ENCODE peak calls at places on chromosomes 13 and 19, in ten cellular contexts. C is GM23338, J is pancreas, U is left ventricle myocardium inferior, E is right lobe of liver, Y is Peyer's patch, N is upper lobe of left lung, I is uterus, Z is heart right ventricle, G is ascending aorta. M is an unnamed sample.
A peak's percentile ranks its signal among the peaks of the same experiment; 100 is the strongest.

GRCh38 chr13:27034678-27035111 is 136.9 kb downstream of the USP12 start:
- DNase-seq in C (peak; percentile 63), J (no peak), U (no peak), E (no peak), Y (no peak), N (no peak), I (no peak), Z (no peak), G (no peak), M (no peak)

GRCh38 chr13:112722433-112723250 is 32.8 kb downstream of the ATP11A start:
- DNase-seq in C (peak; percentile 44), J (no peak), U (peak; percentile 55), E (no peak), Y (no peak), N (peak; percentile 85), I (peak; percentile 67), Z (no peak), G (no peak), M (no peak)

GRCh38 chr13:63420685-63421084 is 2005.0 kb upstream of the PCDH20 start:
- DNase-seq in C (no peak), J (no peak), U (no peak), E (no peak), Y (no peak), N (no peak), I (no peak), Z (no peak), G (no peak), M (no peak)

GRCh38 chr13:44575741-44576395 is at the start of gene TSC22D1:
- DNase-seq in C (peak; percentile 56), J (peak; percentile 77), U (peak; percentile 42), E (no peak), Y (peak; percentile 56), N (peak; percentile 38), I (peak; percentile 42), Z (peak; percentile 48), G (peak; percentile 75), M (peak; percentile 61)

GRCh38 chr19:52648336-52648990 is 10.3 kb upstream of the ZNF83 start:
- DNase-seq in C (no peak), J (no peak), U (no peak), E (no peak), Y (no peak), N (no peak), I (no peak), Z (no peak), G (no peak), M (no peak)

GRCh38 chr13:90683711-90684131 is 663.8 kb upstream of the MIR17HG start:
- DNase-seq in C (no peak), J (no peak), U (no peak), E (no peak), Y (no peak), N (no peak), I (no peak), Z (no peak), G (no peak), M (no peak)

GRCh38 chr13:39959497-39959896 is 304.0 kb downstream of the COG6 start:
- DNase-seq in C (no peak), J (no peak), U (no peak), E (no peak), Y (no peak), N (no peak), I (no peak), Z (no peak), G (no peak), M (no peak)

GRCh38 chr13:80360298-80360827 is 19.4 kb upstream of the SPRY2 start:
- DNase-seq in C (no peak), J (no peak), U (no peak), E (no peak), Y (no peak), N (no peak), I (no peak), Z (no peak), G (no peak), M (no peak)

DNA sequence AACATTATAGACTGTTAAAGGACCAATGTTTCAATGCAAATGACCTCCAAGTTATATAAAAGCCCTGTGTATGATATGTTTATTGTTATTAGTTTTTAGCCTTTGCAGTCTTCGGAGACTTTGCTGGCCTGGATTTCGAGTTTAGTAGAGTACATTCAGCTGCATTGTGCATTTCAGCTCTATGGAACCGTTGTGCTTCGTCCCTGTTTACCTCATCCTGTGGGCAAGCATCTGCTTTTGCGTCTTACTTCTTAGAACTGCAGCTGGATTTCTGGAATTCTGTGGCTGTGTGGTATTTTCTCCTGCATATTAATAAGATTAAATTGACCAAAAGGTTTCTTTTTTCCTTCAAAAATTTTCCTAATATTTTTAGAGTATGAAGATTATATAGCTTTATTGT is 138.6 kb downstream of the KCNRG start:
- DNase-seq in C (no peak), J (no peak), U (no peak), E (no peak), Y (no peak), N (no peak), I (no peak), Z (no peak), G (no peak), M (no peak)
- TF ChIP-seq CTCF in C (no peak), J (no peak), U (no peak), E (no peak), Y (no peak), N (no peak), I (no peak), Z (no peak), G (no peak), M (no peak)

GRCh38 chr19:44972802-44973201 is 17.6 kb downstream of the CLPTM1 start:
- DNase-seq in C (no peak), J (no peak), U (no peak), E (no peak), Y (no peak), N (no peak), I (no peak), Z (no peak), G (no peak), M (no peak)
- H3K36me3 ChIP-seq in C (peaks cover 13% of the 10 kb centered on the region), J (peaks cover 30% of the 10 kb centered on the region), U (peaks cover 70% of the 10 kb centered on the region), E (peaks cover 35% of the 10 kb centered on the region), Y (peaks cover 83% of the 10 kb centered on the region), N (peaks cover 71% of the 10 kb centered on the region), I (no peaks in the 10 kb centered on the region), Z (peaks cover 77% of the 10 kb centered on the region), G (peaks cover 67% of the 10 kb centered on the region), M (peaks cover 42% of the 10 kb centered on the region)

GRCh38 chr19:38734176-38734425 is 10.2 kb downstream of the CAPN12 start:
- DNase-seq in C (no peak), J (no peak), U (no peak), E (peak; percentile 45), Y (no peak), N (no peak), I (peak; percentile 20), Z (no peak), G (no peak), M (no peak)
- H3K4me3 ChIP-seq in C (peak overlapping the region; percentile 69), J (peak overlapping the region; percentile 15), U (no peak overlapping the region), E (no peak overlapping the region), Y (peak overlapping the region; percentile 54), N (no peak overlapping the region), I (no peak overlapping the region), Z (no peak overlapping the region), G (no peak overlapping the region), M (peak overlapping the region; percentile 63)

DNA sequence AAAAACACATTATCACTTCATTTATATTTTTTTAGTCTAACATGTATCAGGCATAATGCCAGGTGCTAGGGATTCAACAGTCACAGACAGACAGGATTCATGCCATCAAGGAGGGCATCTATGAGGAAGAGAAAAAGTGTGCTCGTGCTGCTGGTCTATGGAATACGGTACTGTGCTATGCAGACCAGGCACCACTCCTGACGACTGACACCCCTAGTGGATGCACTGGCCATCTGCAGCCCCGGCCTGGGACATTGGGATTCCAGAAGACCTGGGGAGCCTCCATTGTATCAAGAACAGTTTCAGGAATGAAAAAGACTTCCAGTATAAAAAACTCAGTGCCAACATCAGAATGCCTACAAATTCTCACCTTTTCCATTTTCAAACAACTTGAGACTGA is 94.0 kb downstream of the KLF12 start:
- DNase-seq in C (peak; percentile 91), J (peak; percentile 60), U (peak; percentile 46), E (no peak), Y (peak; percentile 46), N (peak; percentile 31), I (no peak), Z (peak; percentile 33), G (no peak), M (no peak)
- TF ChIP-seq CTCF in C (peak; percentile 84), J (no peak), U (peak; percentile 74), E (peak; percentile 27), Y (peak; percentile 52), N (no peak), I (no peak), Z (peak; percentile 36), G (peak; percentile 30), M (peak; percentile 77)

GRCh38 chr19:47428177-47428894 is 9.0 kb upstream of the MEIS3 start:
- DNase-seq in C (peak; percentile 100), J (peak; percentile 79), U (peak; percentile 85), E (peak; percentile 61), Y (peak; percentile 62), N (peak; percentile 85), I (peak; percentile 92), Z (peak; percentile 80), G (peak; percentile 82), M (peak; percentile 81)
- H3K36me3 ChIP-seq in C (no peaks in the 10 kb centered on the region), J (no peaks in the 10 kb centered on the region), U (no peaks in the 10 kb centered on the region), E (no peaks in the 10 kb centered on the region), Y (no peaks in the 10 kb centered on the region), N (no peaks in the 10 kb centered on the region), I (no peaks in the 10 kb centered on the region), Z (no peaks in the 10 kb centered on the region), G (no peaks in the 10 kb centered on the region), M (no peaks in the 10 kb centered on the region)

GRCh38 chr13:51999525-51999924 is 11.7 kb downstream of the ATP7B start:
- DNase-seq in C (no peak), J (peak; percentile 67), U (peak; percentile 72), E (peak; percentile 94), Y (no peak), N (peak; percentile 52), I (no peak), Z (peak; percentile 64), G (no peak), M (no peak)

GRCh38 chr13:51997641-51998330 is 13.5 kb downstream of the ATP7B start:
- DNase-seq in C (peak; percentile 63), J (no peak), U (no peak), E (no peak), Y (no peak), N (no peak), I (no peak), Z (no peak), G (no peak), M (no peak)

GRCh38 chr13:51996660-51997059 is 14.6 kb downstream of the ATP7B start:
- DNase-seq in C (no peak), J (no peak), U (no peak), E (no peak), Y (no peak), N (no peak), I (no peak), Z (no peak), G (no peak), M (no peak)

GRCh38 chr13:51998723-51999471 is 12.4 kb downstream of the ATP7B start:
- DNase-seq in C (peak; percentile 59), J (no peak), U (no peak), E (peak; percentile 68), Y (no peak), N (no peak), I (no peak), Z (no peak), G (no peak), M (no peak)

GRCh38 chr13:51995677-51996551 is 15.3 kb downstream of the ATP7B start:
- DNase-seq in C (peak; percentile 33), J (peak; percentile 68), U (peak; percentile 35), E (peak; percentile 94), Y (no peak), N (peak; percentile 32), I (no peak), Z (peak; percentile 29), G (no peak), M (no peak)
- H3K4me3 ChIP-seq in C (no peak overlapping the region), J (peak overlapping the region; percentile 8), U (peak overlapping the region; percentile 39), E (no peak overlapping the region), Y (no peak overlapping the region), N (no peak overlapping the region), I (no peak overlapping the region), Z (no peak overlapping the region), G (peak overlapping the region; percentile 34), M (no peak overlapping the region)